ENCODE peak calls at places on chromosomes 7 and 10, in six cellular contexts. H is MM.1S, W is esophagus squamous epithelium, C is sigmoid colon, F is spleen, K is HepG2. Q is an unnamed sample.

GRCh38 chr7:104963991-104964385 is 50.0 kb upstream of the KMT2E start:
- DNase-seq in H (peak; percentile 58), K (peak; percentile 88), F (no peak), C (no peak), W (no peak), Q (no peak)

GRCh38 chr10:11286261-11286989 is 268.8 kb downstream of the CELF2 start:
- DNase-seq in K (no peak), C (no peak), H (no peak), W (no peak), F (no peak), Q (no peak)

GRCh38 chr10:44703241-44704155 is 207.6 kb upstream of the TMEM72 start:
- DNase-seq in F (no peak), H (no peak), W (no peak), K (no peak), C (no peak), Q (no peak)

GRCh38 chr7:41817386-41817785 is 114.5 kb upstream of the INHBA start:
- DNase-seq in F (no peak), W (no peak), H (peak; percentile 36), K (no peak), C (no peak), Q (no peak)

GRCh38 chr7:30163231-30163894 is 28.6 kb downstream of the MTURN start:
- DNase-seq in W (no peak), F (peak; percentile 82), C (no peak), K (peak; percentile 10), H (peak; percentile 51), Q (no peak)

GRCh38 chr7:136353287-136353686 is 376.1 kb upstream of the MTPN start:
- DNase-seq in K (no peak), F (no peak), W (no peak), C (no peak), H (peak; percentile 96), Q (peak; percentile 31)

GRCh38 chr7:28732037-28732869 is 225.9 kb downstream of the TRIL start:
- DNase-seq in W (no peak), C (no peak), H (no peak), K (no peak), F (no peak), Q (no peak)

GRCh38 chr7:29345590-29345989 is 151.0 kb downstream of the CHN2 start:
- DNase-seq in F (no peak), W (no peak), H (peak; percentile 16), K (peak; percentile 38), C (no peak), Q (peak; percentile 43)

GRCh38 chr10:24438800-24439199 is 229.9 kb downstream of the KIAA1217 start:
- DNase-seq in K (no peak), H (no peak), F (no peak), W (no peak), C (no peak), Q (no peak)

GRCh38 chr7:127207246-127207645 is 45.5 kb downstream of the GRM8 start:
- DNase-seq in F (no peak), K (no peak), H (no peak), W (no peak), C (no peak), Q (no peak)

GRCh38 chr10:43461950-43462349 is 25.0 kb downstream of the ZNF487 start:
- DNase-seq in K (peak; percentile 84), H (peak; percentile 84), F (no peak), C (no peak), W (no peak), Q (no peak)

GRCh38 chr7:366171-366916 is 76.4 kb downstream of the FOXL3 start:
- DNase-seq in W (no peak), K (no peak), F (peak; percentile 31), H (no peak), C (peak; percentile 52), Q (no peak)

GRCh38 chr10:11237571-11237970 is 219.9 kb downstream of the CELF2 start:
- DNase-seq in K (no peak), C (no peak), H (peak; percentile 50), F (no peak), W (no peak), Q (no peak)

GRCh38 chr10:101319241-101319915 is 34.6 kb upstream of the BTRC start:
- DNase-seq in W (no peak), H (no peak), K (no peak), F (no peak), C (no peak), Q (no peak)

GRCh38 chr7:24923172-24923865 is 56.7 kb downstream of the OSBPL3 start:
- DNase-seq in H (no peak), W (no peak), K (no peak), C (no peak), F (no peak), Q (no peak)

GRCh38 chr7:100892364-100893317 is 3.0 kb downstream of the ACHE start:
- DNase-seq in W (no peak), C (peak; percentile 68), F (peak; percentile 80), H (no peak), K (no peak), Q (no peak)

GRCh38 chr10:46787321-46787615 is 124.0 kb upstream of the PTPN20 start:
- DNase-seq in W (no peak), F (no peak), C (no peak), H (peak; percentile 38), K (peak; percentile 24), Q (peak; percentile 28)

GRCh38 chr7:79453558-79454324 is at the start of gene MAGI2:
- DNase-seq in W (peak; percentile 3), H (peak; percentile 18), C (peak; percentile 94), K (peak; percentile 41), F (peak; percentile 89), Q (peak; percentile 81)

GRCh38 chr10:19993714-19994343 is 177.6 kb downstream of the PLXDC2 start:
- DNase-seq in F (no peak), H (no peak), K (no peak), W (no peak), C (no peak), Q (no peak)

GRCh38 chr7:6656413-6656812 is 19.3 kb downstream of the ZNF316 start:
- DNase-seq in C (peak; percentile 50), W (no peak), F (no peak), K (no peak), H (no peak), Q (no peak)

GRCh38 chr10:14302035-14302434 is 28.7 kb downstream of the FRMD4A start:
- DNase-seq in C (no peak), F (no peak), W (no peak), H (no peak), K (no peak), Q (no peak)

GRCh38 chr7:138226001-138226476 is 149.8 kb downstream of the AKR1D1 start:
- DNase-seq in K (peak; percentile 59), F (no peak), H (no peak), C (no peak), W (no peak), Q (peak; percentile 1)

GRCh38 chr7:57250801-57251200 is 118.6 kb upstream of the ZNF479 start:
- DNase-seq in F (no peak), K (no peak), W (no peak), C (no peak), H (no peak), Q (no peak)

GRCh38 chr7:131327049-131327625 is 539 bp upstream of the MKLN1 start:
- DNase-seq in H (no peak), K (peak; percentile 38), F (no peak), W (no peak), C (no peak), Q (peak; percentile 29)

GRCh38 chr7:131326576-131326975 is 1.1 kb upstream of the MKLN1 start:
- DNase-seq in H (no peak), K (peak; percentile 65), W (no peak), F (no peak), C (no peak), Q (no peak)

GRCh38 chr7:131328387-131329175 is 905 bp downstream of the MKLN1 start:
- DNase-seq in H (peak; percentile 20), W (no peak), C (no peak), F (no peak), K (no peak), Q (no peak)

GRCh38 chr7:131329176-131329570 is 1.5 kb downstream of the MKLN1 start:
- DNase-seq in H (no peak), K (no peak), F (no peak), C (no peak), W (no peak), Q (no peak)

GRCh38 chr7:131327626-131328386 is at the start of gene MKLN1:
- DNase-seq in K (peak; percentile 68), F (peak; percentile 98), H (peak; percentile 94), W (peak; percentile 51), C (peak; percentile 96), Q (peak; percentile 93)
- H3K4me1 ChIP-seq in K (peaks cover 62% of the 10 kb centered on the region), F (peaks cover 63% of the 10 kb centered on the region), H (peaks cover 20% of the 10 kb centered on the region), W (peaks cover 17% of the 10 kb centered on the region), C (peaks cover 24% of the 10 kb centered on the region), Q (peaks cover 36% of the 10 kb centered on the region)

DNA sequence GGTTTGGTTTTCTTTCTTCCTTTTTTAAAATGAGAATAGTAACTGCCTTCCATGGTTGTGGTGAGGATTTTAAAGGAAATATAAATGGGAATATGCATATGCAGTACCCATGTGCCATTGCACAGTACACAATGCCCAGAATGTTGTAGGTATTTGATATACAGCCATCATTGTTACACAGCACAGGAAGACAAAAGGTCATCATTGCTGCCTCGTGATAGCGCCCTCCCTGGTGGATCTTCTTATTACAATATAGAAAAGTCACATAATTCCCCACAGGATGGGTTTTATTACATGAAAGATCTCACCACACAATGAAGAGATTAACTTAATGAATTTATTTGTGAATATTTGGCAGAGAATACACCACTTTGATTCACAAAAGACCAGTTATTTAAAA is 76.5 kb downstream of the PPP1R17 start:
- DNase-seq in W (no peak), F (no peak), K (no peak), C (no peak), H (no peak), Q (no peak)
- TF ChIP-seq CTCF in W (no peak), F (no peak), K (no peak), C (no peak), H (peak; percentile 15), Q (no peak)

DNA sequence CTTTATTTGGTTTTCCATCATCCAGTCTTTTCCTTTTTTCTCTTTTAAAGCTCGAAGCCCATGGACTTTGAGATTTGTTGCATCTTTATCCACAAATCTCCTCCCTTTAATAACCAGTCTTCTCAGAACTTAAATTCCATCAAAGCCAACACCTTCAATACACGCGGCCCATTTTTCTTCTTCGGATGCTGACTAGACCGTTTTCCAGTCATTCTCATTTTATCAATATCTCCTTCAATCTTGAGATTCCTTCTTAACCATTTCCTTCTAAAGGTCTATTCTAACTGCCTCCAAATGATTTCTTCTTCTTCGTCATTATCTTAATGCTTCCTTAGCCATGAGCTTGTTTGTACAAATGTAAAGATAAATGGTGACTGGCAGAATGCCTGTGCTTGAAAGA is 173.5 kb downstream of the BAMBI start:
- DNase-seq in W (no peak), C (no peak), H (no peak), K (no peak), F (no peak), Q (no peak)
- H3K4me3 ChIP-seq in W (no peak overlapping the region), C (no peak overlapping the region), H (no peak overlapping the region), K (no peak overlapping the region), F (no peak overlapping the region), Q (no peak overlapping the region)

DNA sequence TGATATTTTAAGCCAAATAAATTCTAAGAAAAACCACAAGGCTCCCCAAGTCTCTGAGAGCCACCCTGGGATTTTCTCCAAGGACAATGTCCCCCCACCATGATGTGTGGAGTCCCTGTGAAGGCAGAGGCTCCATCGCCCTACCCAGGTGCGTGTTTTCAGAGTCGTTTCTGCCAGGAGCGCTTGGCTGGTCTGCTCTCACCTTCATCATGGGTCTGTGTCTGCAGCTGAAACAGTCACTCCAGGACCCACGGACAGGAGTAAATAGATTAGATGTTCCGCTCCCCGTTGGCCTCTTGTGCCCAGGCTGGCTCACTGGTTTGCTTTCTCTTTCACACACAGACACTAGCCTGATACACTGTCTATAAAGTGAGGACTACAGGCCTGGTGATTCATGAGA is 217.5 kb downstream of the SFMBT2 start:
- DNase-seq in W (no peak), F (no peak), H (no peak), C (no peak), K (no peak), Q (no peak)
- H3K4me1 ChIP-seq in W (no peaks in the 10 kb centered on the region), F (peaks cover 56% of the 10 kb centered on the region), H (no peaks in the 10 kb centered on the region), C (no peaks in the 10 kb centered on the region), K (no peaks in the 10 kb centered on the region), Q (no peaks in the 10 kb centered on the region)

Q was measured in thyroid gland.